ENCODE peak calls at places on chromosome 2, in ten cellular contexts. X is A549, W is IMR-90, E is hepatocyte, A is stomach, M is tibial artery, D is upper lobe of right lung, K is mammary epithelial cell, G is left ventricle myocardium inferior, R is testis. C is an unnamed sample.

GRCh38 chr2:46134531-46135229 is 162.5 kb upstream of the EPAS1 start:
- DNase-seq in R (peak; percentile 69), A (no peak), G (peak; percentile 62), M (peak; percentile 70), K (peak; percentile 82), W (no peak), D (no peak), E (no peak), X (no peak), C (no peak)

GRCh38 chr2:203279288-203279687 is 40.5 kb downstream of the CYP20A1 start:
- DNase-seq in X (peak; percentile 23), G (no peak), W (no peak), E (no peak), K (peak; percentile 25), R (no peak), M (no peak), D (no peak), A (no peak), C (no peak)

GRCh38 chr2:177758591-177759371 is 313.8 kb downstream of the PDE11A start:
- DNase-seq in W (peak; percentile 42), M (no peak), K (no peak), E (peak; percentile 71), D (no peak), G (no peak), R (peak; percentile 59), X (peak; percentile 46), A (no peak), C (no peak)

GRCh38 chr2:43676322-43677050 is at the start of gene C1GALT1C1L:
- DNase-seq in E (peak; percentile 6), A (peak; percentile 36), X (peak; percentile 64), G (peak; percentile 74), K (peak; percentile 40), M (peak; percentile 77), W (peak; percentile 66), D (peak; percentile 74), R (peak; percentile 82), C (peak; percentile 49)

GRCh38 chr2:53787255-53787910 is 539 bp downstream of the ERLEC1 start:
- DNase-seq in X (peak; percentile 9), E (peak; percentile 26), K (peak; percentile 26), D (no peak), M (peak; percentile 71), A (no peak), W (peak; percentile 48), G (no peak), R (no peak), C (no peak)

GRCh38 chr2:173311844-173312606 is 42.6 kb upstream of the CDCA7 start:
- DNase-seq in K (no peak), R (no peak), M (no peak), D (no peak), A (no peak), G (no peak), W (no peak), X (no peak), E (no peak), C (peak; percentile 30)

GRCh38 chr2:23509593-23510295 is 124.8 kb downstream of the KLHL29 start:
- DNase-seq in E (no peak), A (no peak), D (no peak), M (no peak), G (no peak), W (no peak), X (no peak), K (no peak), R (no peak), C (no peak)

GRCh38 chr2:174722942-174723598 is 41.2 kb downstream of the CHRNA1 start:
- DNase-seq in R (no peak), W (no peak), X (no peak), G (no peak), M (no peak), D (no peak), A (no peak), E (no peak), K (no peak), C (no peak)

GRCh38 chr2:1854747-1855146 is 110.4 kb upstream of the PXDN start:
- DNase-seq in D (no peak), E (peak; percentile 72), W (peak; percentile 11), K (peak; percentile 6), G (no peak), X (peak; percentile 29), A (no peak), M (no peak), R (peak; percentile 33), C (no peak)

GRCh38 chr2:102449370-102449974 is 23.6 kb upstream of the SLC9A4 start:
- DNase-seq in W (peak; percentile 47), X (peak; percentile 42), D (no peak), A (peak; percentile 37), K (peak; percentile 28), E (peak; percentile 62), M (no peak), R (peak; percentile 59), G (no peak), C (peak; percentile 34)

GRCh38 chr2:98917031-98917459 is 19.0 kb downstream of the CRACDL start:
- DNase-seq in A (no peak), M (peak; percentile 16), X (peak; percentile 70), K (peak; percentile 84), E (peak; percentile 36), W (peak; percentile 84), R (no peak), G (no peak), D (no peak), C (no peak)

GRCh38 chr2:120899799-120900198 is 164.1 kb downstream of the GLI2 start:
- DNase-seq in G (no peak), X (no peak), M (no peak), D (no peak), R (no peak), K (no peak), A (no peak), E (no peak), W (no peak), C (no peak)

GRCh38 chr2:205695460-205695979 is 13.2 kb downstream of the NRP2 start:
- DNase-seq in G (no peak), M (no peak), E (no peak), K (no peak), W (peak; percentile 94), A (no peak), D (no peak), X (no peak), R (no peak), C (no peak)

GRCh38 chr2:30777662-30778505 is 29.4 kb downstream of the CAPN13 start:
- DNase-seq in R (no peak), M (no peak), G (no peak), K (no peak), X (no peak), W (no peak), A (peak; percentile 3), D (no peak), E (peak; percentile 33), C (peak; percentile 24)

GRCh38 chr2:7773362-7773973 is 856.3 kb downstream of the RNF144A start:
- DNase-seq in K (peak; percentile 99), M (no peak), X (no peak), D (no peak), R (peak; percentile 80), W (no peak), A (no peak), G (no peak), E (no peak), C (no peak)

GRCh38 chr2:177465400-177466138 is 73.0 kb downstream of the AGPS start:
- DNase-seq in X (no peak), A (no peak), G (no peak), K (no peak), D (no peak), R (no peak), W (no peak), M (no peak), E (no peak), C (no peak)

DNA sequence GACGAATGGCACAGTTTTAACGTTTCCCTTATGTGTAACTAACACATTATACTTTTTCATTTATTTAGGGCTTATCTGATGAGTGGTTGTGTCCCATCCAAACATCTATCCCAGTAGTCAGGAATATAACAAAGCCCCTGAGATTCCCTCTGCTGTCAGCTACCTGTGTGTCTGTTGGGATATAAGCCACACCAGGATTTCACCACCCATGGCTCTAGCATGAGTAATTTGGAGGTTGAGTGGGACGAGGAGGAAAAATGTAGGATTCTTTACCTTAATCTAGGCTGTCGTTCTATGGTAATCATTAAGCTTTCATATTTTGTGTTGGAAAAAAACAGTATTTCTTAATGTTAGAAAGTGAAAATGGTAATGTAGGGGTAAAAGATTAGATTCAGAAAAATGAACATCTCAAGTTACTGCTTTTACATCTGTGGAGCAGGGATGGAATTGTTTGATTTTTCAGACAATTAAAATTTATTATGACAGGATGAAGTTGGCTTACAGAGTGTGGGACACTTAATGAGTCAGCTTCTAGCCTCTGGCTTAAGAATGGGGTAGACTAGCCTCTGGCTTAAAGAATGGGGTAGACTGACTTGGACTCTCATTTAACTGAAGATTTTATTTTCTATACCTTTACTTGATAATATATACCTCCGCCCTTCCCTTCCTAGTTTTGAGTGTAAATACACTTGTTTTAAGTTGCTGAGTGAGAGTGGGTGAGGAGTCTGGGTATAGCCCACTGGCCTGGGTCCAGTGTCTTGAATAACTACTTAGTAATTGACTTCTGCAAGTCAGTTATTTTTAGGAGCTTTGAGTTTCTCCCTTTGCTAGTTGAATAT is 88.5 kb upstream of the RANBP2 start:
- DNase-seq in D (no peak), G (no peak), A (no peak), R (no peak), E (no peak), K (no peak), W (peak; percentile 51), X (no peak), M (no peak), C (no peak)
- H3K4me1 ChIP-seq in D (peaks cover 75% of the 10 kb centered on the region), G (peaks cover 49% of the 10 kb centered on the region), A (peaks cover 47% of the 10 kb centered on the region), R (peaks cover 13% of the 10 kb centered on the region), E (peaks cover 41% of the 10 kb centered on the region), K (peaks cover 12% of the 10 kb centered on the region), W (peaks cover 20% of the 10 kb centered on the region), X (peaks cover 56% of the 10 kb centered on the region), M (peaks cover 13% of the 10 kb centered on the region), C (peaks cover 3% of the 10 kb centered on the region)

DNA sequence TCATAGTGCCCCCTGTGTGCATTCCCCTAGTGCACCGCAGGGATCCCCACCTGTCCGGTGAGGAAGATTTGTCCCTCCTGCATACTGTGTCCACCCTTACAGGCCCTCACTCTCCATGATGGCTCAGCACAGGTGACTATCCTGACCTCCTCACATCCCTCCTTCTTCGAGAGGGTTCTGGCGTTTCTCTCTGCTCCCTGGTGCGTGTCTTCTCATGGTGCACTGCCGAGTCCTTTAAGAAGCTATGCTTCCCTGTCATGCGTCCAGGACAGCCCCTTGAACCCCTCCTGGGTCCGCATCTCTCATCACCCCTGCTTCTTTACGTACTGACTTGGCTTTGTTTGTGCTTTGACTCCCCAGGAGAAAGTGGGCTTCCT is 1.0 kb upstream of the STK25 start:
- DNase-seq in D (no peak), X (no peak), E (no peak), A (no peak), R (no peak), M (no peak), W (no peak), K (no peak), G (no peak), C (no peak)
- H3K4me3 ChIP-seq in D (peak overlapping the region; percentile 89), X (peak overlapping the region; percentile 76), E (peak overlapping the region; percentile 35), A (peak overlapping the region; percentile 75), R (peak overlapping the region; percentile 83), M (peak overlapping the region; percentile 86), W (peak overlapping the region; percentile 59), K (peak overlapping the region; percentile 82), G (peak overlapping the region; percentile 96), C (peak overlapping the region; percentile 90)

GRCh38 chr2:2892378-2892777 is 485.2 kb downstream of the EIPR1 start:
- DNase-seq in E (no peak), A (no peak), D (no peak), G (no peak), R (no peak), W (no peak), K (no peak), X (no peak), M (peak; percentile 15), C (no peak)
- TF ChIP-seq CTCF in E (no peak), A (no peak), D (no peak), G (no peak), R (no peak), W (no peak), K (no peak), X (no peak), M (no peak), C (no peak)

GRCh38 chr2:160338891-160339290 is 138.8 kb upstream of the ITGB6 start:
- DNase-seq in G (peak; percentile 39), A (no peak), M (peak; percentile 70), X (no peak), D (no peak), W (peak; percentile 53), E (peak; percentile 30), R (peak; percentile 47), K (no peak), C (no peak)
- H3K4me1 ChIP-seq in G (peaks cover 99% of the 10 kb centered on the region), A (peaks cover 9% of the 10 kb centered on the region), M (peaks cover 20% of the 10 kb centered on the region), X (peaks cover 72% of the 10 kb centered on the region), D (peaks cover 29% of the 10 kb centered on the region), W (peaks cover 26% of the 10 kb centered on the region), E (peaks cover 14% of the 10 kb centered on the region), R (peaks cover 2% of the 10 kb centered on the region), K (peaks cover 2% of the 10 kb centered on the region), C (no peaks in the 10 kb centered on the region)

C was measured in colonic mucosa.